ENCODE peak calls at places on chromosomes 3 and 15, in nine cellular contexts. S is choroid plexus epithelial cell, J is sigmoid colon, U is type B pancreatic cell, H is fibroblast of pulmonary artery, X is fibroblast of lung, R is neural crest cell, K is AG10803, A is mucosa of descending colon. P is an unnamed sample.

GRCh38 chr3:7504886-7505775 is 644.2 kb downstream of the GRM7 start:
- DNase-seq in J (no peak), X (peak), H (peak), R (no peak), U (no peak), A (no peak), K (no peak), S (peak), P (no peak)

GRCh38 chr3:41102053-41102556 is 97.2 kb upstream of the CTNNB1 start:
- DNase-seq in X (no peak), J (no peak), K (no peak), S (no peak), H (no peak), A (peak), U (no peak), R (no peak), P (no peak)

GRCh38 chr3:72329354-72329753 is 518.9 kb downstream of the SHQ1 start:
- DNase-seq in U (no peak), J (peak), K (no peak), R (no peak), X (peak), A (no peak), H (peak), S (no peak), P (no peak)

GRCh38 chr15:80864666-80865065 is 85.5 kb downstream of the CEMIP start:
- DNase-seq in H (no peak), R (no peak), J (no peak), K (no peak), S (no peak), U (no peak), X (no peak), A (no peak), P (no peak)

GRCh38 chr3:78013653-78014052 is 973.8 kb downstream of the ROBO2 start:
- DNase-seq in J (no peak), K (no peak), S (no peak), A (no peak), U (no peak), R (no peak), H (no peak), X (no peak), P (no peak)

GRCh38 chr3:11514191-11514770 is 129.4 kb downstream of the VGLL4 start:
- DNase-seq in J (peak), H (peak), X (peak), A (no peak), R (no peak), S (peak), U (no peak), K (peak), P (no peak)

GRCh38 chr3:43950775-43951174 is 260.0 kb downstream of the ABHD5 start:
- DNase-seq in S (no peak), K (no peak), X (no peak), J (no peak), H (no peak), U (no peak), A (no peak), R (no peak), P (no peak)

GRCh38 chr3:48409291-48410201 is 20.3 kb downstream of the PLXNB1 start:
- DNase-seq in R (no peak), K (no peak), S (no peak), X (no peak), A (peak), H (no peak), U (peak), J (peak), P (no peak)

GRCh38 chr15:80502782-80503181 is 98.6 kb downstream of the ARNT2 start:
- DNase-seq in H (no peak), U (no peak), X (no peak), A (no peak), S (no peak), J (no peak), K (no peak), R (no peak), P (no peak)

GRCh38 chr3:167305340-167305739 is 74.8 kb downstream of the ZBBX start:
- DNase-seq in X (no peak), A (no peak), U (no peak), S (no peak), K (no peak), H (no peak), J (no peak), R (no peak), P (no peak)

GRCh38 chr3:112633757-112634156 is 7.2 kb downstream of the CCDC80 start:
- DNase-seq in K (no peak), J (no peak), U (no peak), S (no peak), A (no peak), X (no peak), H (no peak), R (no peak), P (no peak)

GRCh38 chr15:89781891-89782618 is 5.9 kb downstream of the MESP2 start:
- DNase-seq in A (no peak), J (no peak), H (peak), S (peak), U (no peak), K (peak), R (no peak), X (peak), P (no peak)

GRCh38 chr3:137460944-137461343 is 303.2 kb upstream of the SOX14 start:
- DNase-seq in U (no peak), X (no peak), H (no peak), J (no peak), S (no peak), R (no peak), A (no peak), K (no peak), P (no peak)

DNA sequence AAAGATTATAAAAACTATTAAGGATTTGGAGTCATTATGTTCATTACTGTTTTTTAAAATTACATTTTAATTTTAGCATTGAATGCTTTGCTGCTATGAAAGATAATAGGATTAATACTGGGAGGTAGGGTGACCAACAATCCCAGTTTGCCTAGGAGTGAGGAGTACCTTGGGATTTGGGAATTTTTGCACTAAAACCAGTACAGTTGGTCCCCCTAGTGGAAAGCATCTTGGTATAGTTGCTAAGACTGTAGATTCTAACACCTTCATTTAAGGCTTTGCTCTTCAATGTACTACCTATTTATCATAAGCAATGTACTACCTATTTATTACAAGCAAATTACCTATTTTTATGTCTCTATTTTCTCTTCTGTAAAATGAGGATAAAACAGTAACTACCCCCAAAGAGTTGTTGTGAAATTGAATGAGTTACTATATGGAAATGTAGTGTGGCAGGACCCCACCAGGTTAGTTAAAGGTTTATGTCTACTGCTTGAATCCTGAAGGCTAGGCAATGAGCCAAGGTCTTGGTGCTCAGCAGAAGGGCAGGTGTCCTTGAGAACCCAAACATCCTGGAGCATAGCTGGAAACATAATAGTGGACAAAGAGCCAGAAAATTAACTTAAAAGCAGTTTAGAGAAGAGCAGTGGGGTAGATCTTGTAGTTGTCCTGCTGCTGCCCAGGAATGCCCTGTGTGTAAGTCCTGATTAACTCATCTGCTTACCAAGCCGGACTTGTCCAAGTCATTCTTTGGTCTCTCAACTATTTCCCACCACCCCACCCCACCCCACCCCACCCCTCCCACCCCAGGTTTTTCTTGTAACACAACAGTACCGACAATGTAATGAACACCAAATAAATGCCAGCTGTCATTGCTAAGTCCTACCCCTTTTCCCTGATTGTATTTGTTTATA is 49.2 kb upstream of the NMD3 start:
- DNase-seq in A (no peak), X (peak), J (no peak), H (peak), U (no peak), K (no peak), R (no peak), S (peak), P (no peak)
- TF ChIP-seq CTCF in A (no peak), X (peak), J (no peak), H (peak), U (peak), K (peak), R (peak), S (peak), P (peak)

GRCh38 chr3:16871915-16872842 is 12.6 kb upstream of the PLCL2 start:
- DNase-seq in J (no peak), U (no peak), X (peak), R (no peak), K (no peak), S (peak), A (no peak), H (peak), P (no peak)
- TF ChIP-seq CTCF in J (no peak), U (peak), X (no peak), R (no peak), K (no peak), S (peak), A (no peak), H (peak), P (no peak)

DNA sequence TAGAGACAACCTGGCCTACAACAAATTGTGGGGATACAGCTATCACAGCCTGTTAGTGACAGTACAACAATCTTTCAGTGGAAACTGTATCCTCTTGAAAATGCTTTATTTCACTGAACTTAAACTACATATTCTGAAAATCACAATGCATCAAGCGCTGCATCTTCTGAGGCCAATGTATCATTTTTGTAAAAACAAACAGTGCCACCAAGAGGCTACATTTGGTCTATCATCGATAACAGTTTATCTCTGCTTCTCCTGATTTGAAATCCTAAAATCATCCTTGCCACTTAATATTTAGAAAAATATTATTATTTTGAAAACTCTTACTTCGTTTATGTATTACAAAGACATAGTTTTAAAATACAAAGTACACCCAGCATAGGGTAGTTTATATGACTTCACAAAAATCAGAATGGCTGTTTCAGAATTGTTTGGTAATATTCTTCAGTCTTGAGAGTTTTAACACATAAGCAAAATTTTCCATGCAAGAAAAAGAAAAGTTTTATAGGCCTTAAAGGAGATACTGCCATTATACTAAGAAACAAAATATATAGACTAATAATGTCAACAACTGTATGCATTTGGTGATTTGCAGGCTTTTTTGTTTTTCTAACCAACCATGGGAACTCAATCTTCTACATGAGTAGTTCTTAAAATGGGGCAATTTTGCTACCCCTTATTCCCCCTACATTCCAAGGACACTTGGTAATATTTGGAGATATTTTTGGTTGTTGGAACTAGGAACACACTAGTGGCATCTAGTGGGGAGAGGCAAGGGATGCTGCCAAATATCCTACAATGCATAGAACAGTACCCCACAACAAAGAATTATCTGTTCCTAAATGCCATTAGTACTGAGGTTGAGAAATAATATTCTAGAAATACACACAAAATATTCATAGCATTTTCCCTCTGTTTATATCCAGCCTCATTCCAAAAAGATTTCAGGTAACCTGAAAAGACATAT is 42.3 kb downstream of the WDR72 start:
- DNase-seq in J (no peak), A (peak), U (no peak), S (peak), X (no peak), H (peak), R (no peak), K (no peak), P (no peak)
- TF ChIP-seq CTCF in J (no peak), A (no peak), U (peak), S (peak), X (no peak), H (peak), R (peak), K (peak), P (peak)

GRCh38 chr15:78284758-78285157 is 14.7 kb downstream of the SKIC8 start:
- DNase-seq in K (no peak), J (no peak), H (no peak), R (no peak), S (no peak), A (no peak), X (no peak), U (no peak), P (no peak)
- TF ChIP-seq CTCF in K (peak), J (no peak), H (no peak), R (peak), S (peak), A (no peak), X (no peak), U (peak), P (peak)

GRCh38 chr15:78034495-78035191 is 42.9 kb downstream of the TBC1D2B start:
- DNase-seq in K (no peak), J (no peak), X (no peak), S (peak), H (no peak), R (no peak), U (no peak), A (no peak), P (no peak)
- TF ChIP-seq CTCF in K (no peak), J (no peak), X (no peak), S (no peak), H (no peak), R (no peak), U (no peak), A (no peak), P (no peak)

DNA sequence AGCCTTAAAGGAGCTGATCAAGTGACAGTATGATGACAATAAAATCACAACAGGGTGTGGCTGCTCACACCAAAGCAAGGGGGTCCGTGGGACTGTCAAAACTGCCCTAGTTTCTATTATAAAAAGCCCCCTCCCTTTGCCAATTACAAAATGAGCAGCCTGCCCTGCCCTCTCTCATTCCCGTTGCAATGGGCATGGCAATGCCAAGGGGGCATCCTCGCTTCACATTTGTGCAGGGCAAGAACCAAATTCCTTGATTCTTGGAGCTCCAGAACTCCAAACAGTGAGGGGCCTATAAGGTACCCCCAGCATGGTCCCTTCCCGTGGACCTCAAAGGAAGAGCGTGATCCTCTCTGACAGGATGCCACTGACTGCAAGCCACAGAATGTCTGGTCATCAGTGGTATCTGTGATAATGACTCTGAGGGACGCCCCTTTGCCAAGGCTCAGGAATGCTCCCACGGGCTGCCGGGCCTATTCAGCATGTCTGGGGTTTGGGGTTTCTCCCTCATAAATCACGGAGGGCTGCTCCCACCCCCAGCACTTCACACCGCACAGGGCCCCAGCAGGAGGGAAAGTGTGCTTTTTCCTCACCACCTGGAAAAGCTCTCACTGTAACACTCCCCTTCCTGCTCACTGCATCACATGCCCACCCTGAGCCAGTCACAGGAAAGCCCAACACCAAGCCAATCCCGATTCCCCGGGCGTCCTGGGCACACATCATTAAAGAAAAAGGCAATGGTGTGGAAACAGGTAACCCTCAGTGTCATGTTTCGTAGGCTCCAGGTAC is 105.1 kb upstream of the TRPM1 start:
- DNase-seq in J (no peak), K (no peak), X (no peak), R (no peak), S (no peak), H (peak), U (no peak), A (no peak), P (no peak)
- TF ChIP-seq CTCF in J (no peak), K (no peak), X (no peak), R (no peak), S (no peak), H (peak), U (no peak), A (no peak), P (peak)

P was measured in D721Med.